ENCODE peak calls at places on chromosomes 6 and 20, in six cellular contexts. J is H1, H is HepG2, Y is GM12891, V is K562, X is GM12878. B is an unnamed sample.

GRCh38 chr20:50464026-50464724 is 46.0 kb upstream of the PTPN1 start:
- DNase-seq in Y (peak; percentile 52), X (no peak), H (peak; percentile 66), V (peak; percentile 74), J (peak; percentile 77), B (peak; percentile 41)

GRCh38 chr6:75397806-75398465 is 95.7 kb downstream of the FILIP1 start:
- DNase-seq in Y (no peak), V (no peak), H (peak; percentile 26), J (no peak), X (no peak), B (no peak)

GRCh38 chr6:9504191-9504590 is 910.7 kb downstream of the TFAP2A start:
- DNase-seq in H (no peak), Y (no peak), X (no peak), J (no peak), V (no peak), B (no peak)

GRCh38 chr20:53748821-53749402 is 155.3 kb upstream of the ZNF217 start:
- DNase-seq in X (no peak), H (no peak), V (no peak), Y (no peak), J (no peak), B (no peak)

GRCh38 chr20:17943343-17943742 is 25.3 kb downstream of the SNX5 start:
- DNase-seq in H (no peak), X (no peak), V (no peak), Y (no peak), J (no peak), B (no peak)

GRCh38 chr6:31068738-31069340 is 43.5 kb downstream of the C6orf15 start:
- DNase-seq in X (no peak), J (peak; percentile 90), Y (peak; percentile 79), V (peak; percentile 85), H (peak; percentile 73), B (peak; percentile 44)

GRCh38 chr6:127118505-127119360 is at the start of gene RSPO3:
- DNase-seq in J (peak; percentile 79), Y (peak; percentile 17), H (no peak), X (no peak), V (no peak), B (peak; percentile 13)

GRCh38 chr6:53728570-53729194 is 63.1 kb upstream of the KLHL31 start:
- DNase-seq in X (no peak), J (peak; percentile 64), V (peak; percentile 40), H (peak; percentile 47), Y (peak; percentile 30), B (peak; percentile 27)

GRCh38 chr6:33279971-33280511 is 3.1 kb downstream of the B3GALT4 start:
- DNase-seq in V (peak; percentile 86), H (peak; percentile 93), X (no peak), J (no peak), Y (no peak), B (no peak)

GRCh38 chr6:32954212-32954745 is 1.4 kb upstream of the HLA-DMA start:
- DNase-seq in J (no peak), Y (no peak), X (no peak), H (no peak), V (no peak), B (no peak)

GRCh38 chr6:34600101-34600500 is 44.0 kb upstream of the SPDEF start:
- DNase-seq in J (no peak), H (no peak), V (no peak), Y (no peak), X (no peak), B (no peak)

GRCh38 chr6:15994814-15995459 is 133.9 kb upstream of the MYLIP start:
- DNase-seq in J (no peak), H (no peak), X (no peak), Y (no peak), V (peak; percentile 73), B (no peak)

GRCh38 chr6:18845891-18846290 is 458.7 kb downstream of the RNF144B start:
- DNase-seq in J (no peak), Y (no peak), X (no peak), V (no peak), H (no peak), B (no peak)

GRCh38 chr6:125821825-125822281 is 31.1 kb downstream of the NCOA7 start:
- DNase-seq in Y (no peak), J (no peak), V (no peak), X (no peak), H (peak; percentile 92), B (no peak)

GRCh38 chr20:45322952-45323383 is 14.9 kb upstream of the MATN4 start:
- DNase-seq in J (no peak), H (peak; percentile 86), X (no peak), V (peak; percentile 73), Y (no peak), B (no peak)

GRCh38 chr6:26521485-26522391 is 16.4 kb upstream of the HMGN4 start:
- DNase-seq in X (no peak), V (peak; percentile 88), Y (peak; percentile 55), J (peak; percentile 87), H (no peak), B (peak; percentile 70)

GRCh38 chr20:20373046-20373706 is 5.3 kb downstream of the INSM1 start:
- DNase-seq in H (no peak), X (no peak), Y (no peak), J (no peak), V (no peak), B (no peak)

GRCh38 chr20:44084439-44084838 is 102.5 kb downstream of the JPH2 start:
- DNase-seq in J (no peak), Y (no peak), V (no peak), H (no peak), X (no peak), B (no peak)

GRCh38 chr6:151617539-151617938 is 123.7 kb downstream of the CCDC170 start:
- DNase-seq in J (no peak), Y (no peak), H (no peak), X (no peak), V (no peak), B (no peak)

GRCh38 chr6:138986578-138986977 is 1.5 kb downstream of the REPS1 start:
- DNase-seq in H (peak; percentile 27), V (peak; percentile 40), X (no peak), Y (no peak), J (no peak), B (no peak)

GRCh38 chr6:170286246-170286933 is 4.5 kb downstream of the DLL1 start:
- DNase-seq in H (no peak), V (peak; percentile 42), Y (no peak), X (no peak), J (peak; percentile 55), B (no peak)

GRCh38 chr6:102582569-102582968 is 1189.1 kb downstream of the GRIK2 start:
- DNase-seq in H (no peak), Y (no peak), J (no peak), V (no peak), X (no peak), B (no peak)

GRCh38 chr20:41654884-41655283 is 36.7 kb upstream of the CHD6 start:
- DNase-seq in V (peak; percentile 31), H (no peak), X (no peak), Y (no peak), J (no peak), B (no peak)

GRCh38 chr20:9323622-9324021 is 190.8 kb upstream of the LAMP5 start:
- DNase-seq in V (peak; percentile 2), X (no peak), H (peak; percentile 29), J (no peak), Y (no peak), B (no peak)

GRCh38 chr20:20711413-20711812 is 1.0 kb downstream of the RALGAPA2 start:
- DNase-seq in H (no peak), Y (no peak), V (no peak), X (no peak), J (no peak), B (no peak)

GRCh38 chr6:132259070-132259469 is 142.2 kb downstream of the MOXD1 start:
- DNase-seq in J (no peak), Y (no peak), H (peak; percentile 7), X (no peak), V (no peak), B (no peak)

GRCh38 chr6:925656-926213 is 232.8 kb upstream of the EXOC2 start:
- DNase-seq in V (no peak), J (no peak), H (no peak), Y (no peak), X (no peak), B (no peak)

DNA sequence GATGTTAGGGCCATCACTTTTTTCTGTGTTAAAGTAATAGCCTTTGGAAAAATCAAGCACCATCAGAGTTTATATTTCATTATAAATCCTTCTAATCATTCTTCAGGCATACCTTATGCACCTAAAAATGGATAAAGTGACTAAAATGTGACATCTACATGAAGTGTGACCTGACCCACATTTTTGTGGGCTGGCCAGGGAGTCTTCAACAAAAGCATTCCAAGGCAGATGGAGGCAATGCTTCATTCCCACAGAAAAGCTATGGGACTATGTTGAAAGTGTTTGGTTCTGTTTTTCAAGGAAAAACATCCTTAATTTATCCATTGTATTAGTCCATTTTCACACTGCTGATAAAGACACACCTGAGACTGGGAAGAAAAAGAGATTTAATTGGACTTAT is 58.8 kb upstream of the LTV1 start:
- DNase-seq in Y (no peak), J (no peak), V (no peak), X (no peak), H (no peak), B (no peak)
- TF ChIP-seq POLR2A in Y (no peak), J (no peak), V (no peak), X (no peak), H (no peak), B (no peak)

DNA sequence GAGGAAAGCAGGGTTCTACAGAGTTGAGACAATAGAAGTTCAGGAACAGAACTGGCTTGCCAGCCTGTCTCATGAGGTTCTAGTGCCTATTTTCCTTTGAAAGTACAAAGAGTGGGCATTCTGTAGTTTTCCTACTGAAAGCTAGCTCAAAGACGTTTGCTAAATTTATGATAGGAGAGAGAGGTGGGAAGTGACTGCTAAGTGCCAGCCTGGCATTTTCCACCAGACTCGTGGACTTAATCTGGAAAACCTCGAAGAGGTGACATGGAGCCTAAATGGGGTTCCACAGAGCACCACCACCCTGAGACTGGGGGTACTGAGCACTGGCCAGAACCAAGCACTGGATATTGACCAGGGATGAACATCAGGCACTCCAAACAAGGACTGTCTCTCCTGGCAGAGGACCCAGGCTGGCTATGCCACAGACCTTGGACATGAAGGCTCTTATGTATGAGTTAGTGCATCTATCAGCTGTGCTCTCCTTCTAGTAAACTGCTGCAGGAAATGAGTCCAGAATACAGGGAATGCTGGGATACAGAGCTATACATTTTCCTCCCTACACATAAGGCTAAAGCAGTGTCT is 7.1 kb downstream of the PEX6 start:
- DNase-seq in H (no peak), Y (no peak), J (no peak), X (no peak), V (no peak), B (no peak)
- TF ChIP-seq TAF1 in H (no peak), Y (no peak), J (no peak), X (no peak), V (no peak), B (no peak)

DNA sequence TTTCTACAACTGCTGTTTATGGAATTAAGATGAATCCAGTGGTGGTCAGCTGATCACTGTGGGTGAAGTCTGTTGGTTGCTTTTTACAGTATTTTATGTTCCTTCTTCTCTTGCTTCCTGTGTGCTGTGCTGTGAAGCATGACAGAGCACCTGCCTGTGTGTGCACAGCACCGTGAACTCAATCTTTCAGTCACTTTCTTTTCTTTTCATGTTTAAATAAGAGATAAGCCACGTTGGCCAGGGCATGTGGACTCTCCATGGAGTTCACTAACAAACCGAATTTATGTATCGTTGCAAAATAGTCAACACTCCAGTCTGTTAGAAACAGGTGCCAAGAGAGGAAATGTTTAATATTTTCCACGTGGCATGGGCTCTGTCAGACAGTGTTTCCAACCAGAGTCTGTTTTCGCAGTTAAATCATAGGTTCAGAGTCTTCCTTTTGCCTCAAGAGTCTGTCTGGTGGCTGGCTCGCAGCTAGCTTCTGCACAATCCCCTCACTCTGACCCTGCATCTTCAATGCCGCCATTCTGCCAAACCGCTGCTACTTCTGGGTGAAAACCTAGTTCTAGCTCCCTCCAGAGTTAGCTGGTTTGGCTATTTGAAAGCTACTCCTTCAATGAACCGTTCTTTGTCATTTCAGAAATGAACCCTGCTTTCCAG is 73.2 kb downstream of the QRSL1 start:
- DNase-seq in Y (peak; percentile 42), J (no peak), V (no peak), X (peak; percentile 86), H (peak; percentile 83), B (peak; percentile 32)
- TF ChIP-seq POLR2A in Y (no peak), J (no peak), V (no peak), X (no peak), H (no peak), B (no peak)

GRCh38 chr20:57717797-57718196 is 8.0 kb upstream of the PMEPA1 start:
- DNase-seq in V (no peak), H (no peak), X (no peak), Y (no peak), J (no peak), B (no peak)
- TF ChIP-seq TAF1 in V (no peak), H (no peak), X (no peak), Y (no peak), J (no peak), B (no peak)

B was measured in GM12892.